ENCODE peak calls at places on chromosomes 2 and 18, in five cellular contexts. B is IMR-90, O is mesendoderm, A is H9, X is neuronal stem cell. G is an unnamed sample.

GRCh38 chr18:23331091-23331920 is 121.8 kb upstream of the RIOK3 start:
- DNase-seq in B (no peak), O (peak), A (peak), X (no peak), G (no peak)

GRCh38 chr2:71620851-71621251 is 167.5 kb downstream of the DYSF start:
- DNase-seq in B (no peak), O (no peak), A (peak), X (no peak), G (no peak)

GRCh38 chr2:151162185-151162584 is 99.5 kb downstream of the RBM43 start:
- DNase-seq in B (peak), O (peak), A (no peak), X (no peak), G (peak)

GRCh38 chr2:52884971-52885370 is 882.6 kb upstream of the CHAC2 start:
- DNase-seq in B (no peak), O (no peak), A (no peak), X (no peak), G (no peak)

GRCh38 chr2:7357993-7358392 is 440.8 kb downstream of the RNF144A start:
- DNase-seq in B (no peak), O (no peak), A (no peak), X (no peak), G (no peak)

GRCh38 chr18:34704823-34705222 is 5.3 kb upstream of the DTNA start:
- DNase-seq in B (no peak), O (no peak), A (no peak), X (no peak), G (no peak)

GRCh38 chr2:56318147-56318546 is 134.4 kb downstream of the CCDC85A start:
- DNase-seq in B (no peak), O (no peak), A (no peak), X (no peak), G (no peak)

GRCh38 chr2:137000790-137001189 is 235.4 kb downstream of the THSD7B start:
- DNase-seq in B (no peak), O (no peak), A (no peak), X (no peak), G (no peak)

GRCh38 chr2:196989496-196989895 is 63.0 kb upstream of the PGAP1 start:
- DNase-seq in B (no peak), O (no peak), A (no peak), X (no peak), G (no peak)

GRCh38 chr18:7760967-7761946 is 194.1 kb downstream of the PTPRM start:
- DNase-seq in B (peak), O (no peak), A (no peak), X (no peak), G (peak)

GRCh38 chr2:36358317-36358659 is 2.7 kb downstream of the CRIM1 start:
- DNase-seq in B (peak), O (no peak), A (no peak), X (no peak), G (no peak)

GRCh38 chr18:37419272-37419671 is 146.3 kb downstream of the CELF4 start:
- DNase-seq in B (peak), O (peak), A (no peak), X (no peak), G (no peak)

GRCh38 chr2:98743835-98744234 is 12.9 kb upstream of the MGAT4A start:
- DNase-seq in B (no peak), O (no peak), A (no peak), X (no peak), G (no peak)

GRCh38 chr2:22801071-22801470 is 583.9 kb upstream of the KLHL29 start:
- DNase-seq in B (no peak), O (peak), A (no peak), X (no peak), G (no peak)

GRCh38 chr2:63743170-63743975 is 98.3 kb upstream of the UGP2 start:
- DNase-seq in B (no peak), O (no peak), A (no peak), X (no peak), G (no peak)

GRCh38 chr18:46623541-46623940 is 33.5 kb downstream of the LOXHD1 start:
- DNase-seq in B (no peak), O (no peak), A (no peak), X (no peak), G (no peak)

GRCh38 chr2:142981069-142981378 is 103.6 kb downstream of the KYNU start:
- DNase-seq in B (no peak), O (no peak), A (no peak), X (no peak), G (no peak)

GRCh38 chr2:142874293-142874814 is 3.1 kb upstream of the KYNU start:
- DNase-seq in B (peak), O (no peak), A (no peak), X (no peak), G (peak)

GRCh38 chr2:205733648-205734047 is 51.3 kb downstream of the NRP2 start:
- DNase-seq in B (no peak), O (peak), A (peak), X (peak), G (no peak)

GRCh38 chr2:41937921-41938708 is 109.7 kb upstream of the PKDCC start:
- DNase-seq in B (peak), O (peak), A (peak), X (no peak), G (peak)

GRCh38 chr2:96085541-96086355 is 30.6 kb downstream of the ADRA2B start:
- DNase-seq in B (no peak), O (no peak), A (no peak), X (no peak), G (no peak)

GRCh38 chr2:9097871-9098270 is 94.4 kb upstream of the MBOAT2 start:
- DNase-seq in B (no peak), O (no peak), A (no peak), X (no peak), G (no peak)

GRCh38 chr2:63819256-63819655 is 22.4 kb upstream of the UGP2 start:
- DNase-seq in B (no peak), O (no peak), A (no peak), X (no peak), G (no peak)

GRCh38 chr2:30421551-30422436 is 25.3 kb upstream of the LCLAT1 start:
- DNase-seq in B (peak), O (peak), A (no peak), X (no peak), G (peak)

GRCh38 chr2:117958186-117958585 is 55.7 kb downstream of the CCDC93 start:
- DNase-seq in B (peak), O (no peak), A (no peak), X (no peak), G (peak)

GRCh38 chr2:96806468-96807126 is 9.5 kb upstream of the CNNM3 start:
- DNase-seq in B (peak), O (no peak), A (no peak), X (no peak), G (peak)

GRCh38 chr18:13725566-13726227 is 661 bp downstream of the FAM210A start:
- DNase-seq in B (peak), O (no peak), A (no peak), X (no peak), G (peak)

GRCh38 chr18:13726972-13727331 is 479 bp downstream of the RNMT start:
- DNase-seq in B (peak), O (peak), A (peak), X (no peak), G (peak)

GRCh38 chr18:13730486-13730885 is 4.0 kb downstream of the RNMT start:
- DNase-seq in B (no peak), O (no peak), A (no peak), X (no peak), G (no peak)

DNA sequence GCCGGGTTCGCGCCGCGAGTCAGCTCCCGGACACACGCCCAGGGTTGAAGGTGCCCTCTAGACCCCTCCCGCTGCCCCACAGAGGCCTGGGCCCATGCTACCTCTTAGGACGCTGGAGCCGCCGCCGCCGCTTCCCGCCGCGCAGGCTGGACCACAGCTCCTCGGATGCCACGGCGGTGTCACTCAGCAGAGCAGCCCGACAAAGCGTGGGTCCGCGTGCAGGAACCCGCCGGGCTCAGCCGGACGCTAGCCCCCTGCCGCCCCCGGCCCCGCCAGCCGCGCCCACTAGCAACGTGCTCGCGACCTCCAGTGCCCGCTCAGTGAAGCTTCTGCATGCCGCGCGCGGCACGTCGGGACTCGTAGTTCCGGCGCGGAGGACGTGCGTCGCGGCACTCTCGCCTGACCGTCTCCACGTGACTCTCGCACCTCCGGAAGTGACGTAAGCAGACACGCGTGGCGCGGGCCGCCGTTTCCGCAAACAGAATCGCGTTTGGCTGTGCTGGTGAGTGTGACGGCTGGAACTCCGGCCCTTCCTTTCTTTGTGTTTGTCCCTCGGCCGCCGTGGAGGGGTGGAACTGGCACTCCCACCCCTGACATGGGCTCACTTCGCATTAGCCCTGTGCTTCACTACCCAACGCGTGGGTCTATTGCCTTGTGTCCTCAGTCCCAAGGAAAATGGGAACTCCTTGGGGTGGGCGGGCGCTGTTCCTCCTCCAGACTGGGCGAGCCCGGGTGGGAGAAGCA is at the start of the genes FAM210A and RNMT:
- DNase-seq in B (peak), O (peak), A (peak), X (peak), G (peak)
- H3K23ac ChIP-seq in B (peak), O (no peak), A (no peak), X (peak), G (peak)

GRCh38 chr2:190486037-190486623 is 48.4 kb downstream of the NEMP2 start:
- DNase-seq in B (no peak), O (no peak), A (no peak), X (no peak), G (no peak)

GRCh38 chr2:190477563-190478454 is 56.7 kb downstream of the NEMP2 start:
- DNase-seq in B (peak), O (no peak), A (no peak), X (no peak), G (no peak)

GRCh38 chr2:190482441-190482840 is 52.1 kb downstream of the NEMP2 start:
- DNase-seq in B (peak), O (no peak), A (no peak), X (no peak), G (peak)

GRCh38 chr2:190478572-190478971 is 56.0 kb downstream of the NEMP2 start:
- DNase-seq in B (no peak), O (no peak), A (no peak), X (no peak), G (no peak)

DNA sequence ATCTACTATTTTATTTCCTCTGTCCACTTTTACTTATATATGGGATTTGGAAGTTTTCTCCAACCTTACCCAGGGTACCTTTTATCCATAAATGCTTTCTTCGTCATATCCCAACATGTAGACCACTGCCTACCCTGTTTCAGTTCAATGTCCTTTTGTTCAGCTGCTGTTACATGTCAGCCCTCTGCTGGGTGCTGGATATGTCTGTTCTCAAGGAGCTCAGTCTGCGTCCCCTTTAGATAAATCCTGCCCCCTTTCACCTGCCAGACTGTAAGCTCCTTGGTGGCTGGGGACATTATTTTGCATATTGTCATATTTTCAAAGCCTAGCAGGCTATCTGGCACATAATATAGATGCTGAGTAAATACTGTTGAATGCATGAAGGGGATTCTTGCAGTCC is 53.2 kb downstream of the NEMP2 start:
- DNase-seq in B (no peak), O (no peak), A (no peak), X (no peak), G (no peak)
- H3K23ac ChIP-seq in B (no peak), O (no peak), A (no peak), X (no peak), G (no peak)

GRCh38 chr2:168253379-168253778 is 6.0 kb upstream of the STK39 start:
- DNase-seq in B (no peak), O (no peak), A (no peak), X (no peak), G (no peak)

GRCh38 chr2:168255866-168256265 is 8.5 kb upstream of the STK39 start:
- DNase-seq in B (no peak), O (no peak), A (no peak), X (no peak), G (no peak)

GRCh38 chr2:168254158-168254935 is 7.0 kb upstream of the STK39 start:
- DNase-seq in B (peak), O (peak), A (no peak), X (no peak), G (peak)

GRCh38 chr2:168255103-168255502 is 7.7 kb upstream of the STK39 start:
- DNase-seq in B (no peak), O (no peak), A (no peak), X (no peak), G (no peak)

DNA sequence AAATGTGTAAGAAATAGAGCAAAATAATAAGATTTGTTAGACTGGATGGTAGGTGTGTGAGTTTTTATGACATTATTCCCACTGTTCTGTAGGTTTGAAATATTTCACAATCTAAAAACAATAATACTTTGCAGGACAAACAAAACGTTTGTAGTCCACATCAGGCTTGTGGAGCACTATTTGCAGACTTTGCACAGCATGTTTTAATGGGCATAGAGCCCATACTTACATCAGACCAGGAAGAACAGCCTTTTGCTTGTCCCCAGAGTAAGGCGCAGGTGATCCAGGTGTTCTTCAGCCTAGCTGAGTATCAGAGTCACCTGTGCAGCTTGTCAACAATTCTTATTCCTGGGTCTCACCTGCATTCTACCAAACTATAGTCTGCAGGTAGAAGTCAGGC is 9.1 kb upstream of the STK39 start:
- DNase-seq in B (no peak), O (no peak), A (no peak), X (no peak), G (no peak)
- H3K23ac ChIP-seq in B (no peak), O (no peak), A (no peak), X (no peak), G (no peak)

GRCh38 chr2:173979721-173980351 is 14.7 kb upstream of the SP3 start:
- DNase-seq in B (peak), O (no peak), A (no peak), X (no peak), G (no peak)
- H3K23ac ChIP-seq in B (no peak), O (no peak), A (no peak), X (no peak), G (no peak)

GRCh38 chr2:229129738-229130371 is 141.2 kb downstream of the PID1 start:
- DNase-seq in B (no peak), O (peak), A (no peak), X (no peak), G (peak)

GRCh38 chr2:229124126-229124525 is 147.0 kb downstream of the PID1 start:
- DNase-seq in B (no peak), O (no peak), A (no peak), X (no peak), G (peak)

GRCh38 chr2:229130522-229130921 is 140.6 kb downstream of the PID1 start:
- DNase-seq in B (no peak), O (peak), A (no peak), X (no peak), G (peak)

GRCh38 chr2:229132236-229132635 is 138.9 kb downstream of the PID1 start:
- DNase-seq in B (no peak), O (no peak), A (no peak), X (no peak), G (no peak)

GRCh38 chr2:229127471-229127870 is 143.6 kb downstream of the PID1 start:
- DNase-seq in B (no peak), O (no peak), A (no peak), X (no peak), G (no peak)
- H3K23ac ChIP-seq in B (no peak), O (no peak), A (no peak), X (no peak), G (no peak)

GRCh38 chr2:234514099-234514498 is 17.2 kb upstream of the ARL4C start:
- DNase-seq in B (no peak), O (no peak), A (no peak), X (no peak), G (no peak)

GRCh38 chr2:234517971-234518370 is 21.1 kb upstream of the ARL4C start:
- DNase-seq in B (no peak), O (no peak), A (no peak), X (no peak), G (no peak)

GRCh38 chr2:234518986-234519642 is 22.2 kb upstream of the ARL4C start:
- DNase-seq in B (no peak), O (no peak), A (no peak), X (no peak), G (no peak)

GRCh38 chr2:234512884-234513669 is 16.2 kb upstream of the ARL4C start:
- DNase-seq in B (peak), O (no peak), A (no peak), X (no peak), G (no peak)

GRCh38 chr2:234514873-234515638 is 18.2 kb upstream of the ARL4C start:
- DNase-seq in B (no peak), O (peak), A (no peak), X (no peak), G (no peak)
- H3K23ac ChIP-seq in B (no peak), O (no peak), A (no peak), X (peak), G (no peak)

G was measured in mesenchymal stem cell.